ENCODE peak calls at places on chromosomes 1 and 21, in six cellular contexts. Z is C1 segment of cervical spinal cord, Q is H54, C is hepatocyte, Y is foreskin fibroblast, O is GM04503. M is an unnamed sample.

GRCh38 chr1:156114101-156114918 is at the start of gene LMNA:
- DNase-seq in O (peak; percentile 90), C (peak; percentile 95), Y (peak; percentile 99), Z (peak; percentile 79), Q (peak; percentile 98), M (peak; percentile 91)

GRCh38 chr1:217673387-217673786 is 42.2 kb downstream of the SPATA17 start:
- DNase-seq in Q (no peak), Z (no peak), C (no peak), O (no peak), Y (no peak), M (no peak)

GRCh38 chr1:178723541-178723940 is 1.5 kb upstream of the RALGPS2 start:
- DNase-seq in C (no peak), Q (no peak), O (no peak), Z (no peak), Y (peak; percentile 30), M (no peak)

GRCh38 chr1:42013881-42014470 is 95.3 kb upstream of the HIVEP3 start:
- DNase-seq in O (no peak), Y (no peak), C (no peak), Q (no peak), Z (peak; percentile 41), M (no peak)

GRCh38 chr21:40689241-40689640 is 157.7 kb downstream of the DSCAM start:
- DNase-seq in Y (no peak), Z (no peak), Q (no peak), C (no peak), O (no peak), M (no peak)

GRCh38 chr1:47515390-47515789 is 77.5 kb downstream of the FOXD2 start:
- DNase-seq in O (no peak), Y (no peak), Q (no peak), C (no peak), Z (no peak), M (no peak)

GRCh38 chr1:110824192-110824591 is 48.8 kb upstream of the CD53 start:
- DNase-seq in Z (no peak), Y (no peak), C (no peak), O (no peak), Q (no peak), M (no peak)

GRCh38 chr21:41847066-41847804 is 31.9 kb downstream of the PRDM15 start:
- DNase-seq in Y (peak; percentile 77), C (no peak), Q (no peak), O (peak; percentile 29), Z (no peak), M (no peak)

GRCh38 chr1:110087812-110088738 is 17.6 kb upstream of the ALX3 start:
- DNase-seq in C (peak; percentile 76), Y (peak; percentile 81), O (no peak), Z (peak; percentile 10), Q (peak; percentile 82), M (peak; percentile 52)

GRCh38 chr1:54754486-54755285 is 9.6 kb downstream of the PARS2 start:
- DNase-seq in Z (no peak), C (no peak), Q (no peak), Y (no peak), O (no peak), M (no peak)

GRCh38 chr21:34761758-34762330 is 93.0 kb downstream of the CLIC6 start:
- DNase-seq in C (no peak), Y (no peak), Q (no peak), Z (no peak), O (no peak), M (no peak)

GRCh38 chr1:32241011-32241763 is 5.8 kb upstream of the FAM167B start:
- DNase-seq in C (peak; percentile 77), Q (no peak), Z (peak; percentile 45), O (no peak), Y (peak; percentile 69), M (peak; percentile 39)

GRCh38 chr1:232993555-232993954 is 43.1 kb downstream of the NTPCR start:
- DNase-seq in Z (no peak), Q (no peak), O (no peak), Y (no peak), C (no peak), M (no peak)

GRCh38 chr1:57599233-57599994 is 175.6 kb upstream of the DAB1 start:
- DNase-seq in C (peak; percentile 33), Z (no peak), Q (no peak), O (peak; percentile 27), Y (no peak), M (peak; percentile 17)

GRCh38 chr1:119440908-119441307 is 26.0 kb downstream of the HSD3B2 start:
- DNase-seq in Z (no peak), Y (no peak), Q (no peak), C (no peak), O (no peak), M (no peak)

GRCh38 chr1:202834771-202835547 is 24.2 kb downstream of the PCAT6 start:
- DNase-seq in Z (no peak), O (no peak), Q (no peak), C (no peak), Y (no peak), M (no peak)

GRCh38 chr21:38228115-38228514 is 28.7 kb upstream of the KCNJ15 start:
- DNase-seq in O (no peak), Z (no peak), C (no peak), Y (no peak), Q (no peak), M (peak; percentile 81)

GRCh38 chr1:225865514-225865913 is 16.7 kb downstream of the TMEM63A start:
- DNase-seq in Z (no peak), C (no peak), Y (no peak), O (no peak), Q (no peak), M (no peak)

GRCh38 chr1:40143891-40144575 is 17.2 kb upstream of the RLF start:
- DNase-seq in Y (peak; percentile 83), Q (peak; percentile 45), C (peak; percentile 86), Z (peak; percentile 7), O (no peak), M (peak; percentile 68)

GRCh38 chr1:115107501-115108260 is 18.4 kb upstream of the TSPAN2 start:
- DNase-seq in C (peak; percentile 54), Q (no peak), O (no peak), Z (no peak), Y (peak; percentile 56), M (no peak)

GRCh38 chr1:71232786-71233185 is 152.0 kb upstream of the ZRANB2 start:
- DNase-seq in Y (no peak), Z (no peak), Q (no peak), O (no peak), C (no peak), M (no peak)

GRCh38 chr21:35349378-35350080 is 300.4 kb upstream of the RUNX1 start:
- DNase-seq in O (no peak), Q (no peak), C (no peak), Y (peak; percentile 47), Z (no peak), M (no peak)

GRCh38 chr21:45539796-45540600 is 2.2 kb downstream of the SLC19A1 start:
- DNase-seq in Y (no peak), C (no peak), O (no peak), Z (no peak), Q (no peak), M (no peak)

GRCh38 chr1:206714331-206715058 is 29.8 kb downstream of the MAPKAPK2 start:
- DNase-seq in Z (no peak), C (peak; percentile 66), O (no peak), Y (peak; percentile 66), Q (no peak), M (peak; percentile 81)

GRCh38 chr21:29299046-29299905 is 554 bp downstream of the BACH1 start:
- DNase-seq in Q (peak; percentile 62), Z (no peak), O (peak; percentile 16), C (peak; percentile 90), Y (peak; percentile 83), M (peak; percentile 31)

GRCh38 chr1:230868736-230869385 is 540 bp upstream of the C1orf198 start:
- DNase-seq in Z (no peak), Y (peak; percentile 47), O (no peak), Q (peak; percentile 61), C (peak; percentile 77), M (peak; percentile 52)

GRCh38 chr1:34236089-34236488 is 59.4 kb downstream of the C1orf94 start:
- DNase-seq in Y (no peak), C (peak; percentile 33), O (no peak), Z (no peak), Q (no peak), M (no peak)

GRCh38 chr1:31618916-31619846 is 1.7 kb downstream of the HCRTR1 start:
- DNase-seq in Z (no peak), Y (no peak), O (no peak), Q (no peak), C (no peak), M (no peak)

GRCh38 chr1:150576794-150577556 is 2.4 kb downstream of the MCL1 start:
- DNase-seq in O (no peak), C (peak; percentile 11), Q (no peak), Y (peak; percentile 33), Z (no peak), M (no peak)

GRCh38 chr1:1960480-1961196 is 41.6 kb upstream of the TMEM52 start:
- DNase-seq in C (no peak), Y (peak; percentile 19), Z (no peak), O (no peak), Q (no peak), M (no peak)

GRCh38 chr1:176783281-176783680 is 320.3 kb downstream of the PAPPA2 start:
- DNase-seq in O (no peak), C (no peak), Y (no peak), Q (no peak), Z (no peak), M (no peak)

GRCh38 chr1:165897326-165898303 is 70.2 kb downstream of the UCK2 start:
- DNase-seq in Y (peak; percentile 81), O (no peak), Q (no peak), Z (no peak), C (no peak), M (no peak)

GRCh38 chr1:99855914-99856450 is 5.8 kb downstream of the AGL start:
- DNase-seq in Y (peak; percentile 23), C (no peak), Z (no peak), Q (no peak), O (no peak), M (no peak)

GRCh38 chr1:12184008-12184681 is 17.4 kb downstream of the TNFRSF1B start:
- DNase-seq in Y (peak; percentile 66), C (peak; percentile 65), Z (peak; percentile 75), O (peak; percentile 47), Q (no peak), M (peak; percentile 77)